ENCODE peak calls at places on chromosomes 12 and 14, in seven cellular contexts. One of them, this sample, is unnamed. For H3K36me3, the result is how much of the 10 kb centered on the place peaks cover.

GRCh38 chr12:19575307-19576243 is 136.3 kb downstream of the AEBP2 start:
- DNase-seq in mucosa of descending colon: no peak
- DNase-seq in body of pancreas: peak
- DNase-seq in lower lobe of right lung: peak
- DNase-seq in spleen: no peak
- DNase-seq in IMR-90: peak
- DNase-seq in GM06990: no peak
- DNase-seq in this sample: peak

GRCh38 chr12:47709277-47710048 is 3.6 kb upstream of the RPAP3 start:
- DNase-seq in mucosa of descending colon: no peak
- DNase-seq in body of pancreas: no peak
- DNase-seq in lower lobe of right lung: no peak
- DNase-seq in spleen: no peak
- DNase-seq in IMR-90: peak
- DNase-seq in GM06990: no peak
- DNase-seq in this sample: no peak

GRCh38 chr12:11795910-11796459 is 146.5 kb downstream of the ETV6 start:
- DNase-seq in mucosa of descending colon: no peak
- DNase-seq in body of pancreas: peak
- DNase-seq in lower lobe of right lung: no peak
- DNase-seq in spleen: no peak
- DNase-seq in IMR-90: peak
- DNase-seq in GM06990: no peak
- DNase-seq in this sample: peak

GRCh38 chr14:101849125-101849524 is 87.6 kb downstream of the PPP2R5C start:
- DNase-seq in mucosa of descending colon: no peak
- DNase-seq in body of pancreas: no peak
- DNase-seq in lower lobe of right lung: no peak
- DNase-seq in spleen: no peak
- DNase-seq in IMR-90: no peak
- DNase-seq in GM06990: no peak
- DNase-seq in this sample: no peak

GRCh38 chr14:103100281-103101121 is 6.0 kb downstream of the EXOC3L4 start:
- DNase-seq in mucosa of descending colon: no peak
- DNase-seq in body of pancreas: no peak
- DNase-seq in lower lobe of right lung: no peak
- DNase-seq in spleen: no peak
- DNase-seq in IMR-90: no peak
- DNase-seq in GM06990: peak
- DNase-seq in this sample: no peak

GRCh38 chr12:47964102-47964723 is 817 bp downstream of the TMEM106C start:
- DNase-seq in mucosa of descending colon: peak
- DNase-seq in body of pancreas: peak
- DNase-seq in lower lobe of right lung: no peak
- DNase-seq in spleen: peak
- DNase-seq in IMR-90: no peak
- DNase-seq in GM06990: no peak
- DNase-seq in this sample: no peak

GRCh38 chr12:10293570-10294227 is 14.0 kb upstream of the KLRD1 start:
- DNase-seq in mucosa of descending colon: no peak
- DNase-seq in body of pancreas: no peak
- DNase-seq in lower lobe of right lung: no peak
- DNase-seq in spleen: no peak
- DNase-seq in IMR-90: no peak
- DNase-seq in GM06990: peak
- DNase-seq in this sample: no peak

GRCh38 chr12:57451233-57451778 is 3.8 kb upstream of the INHBE start:
- DNase-seq in mucosa of descending colon: no peak
- DNase-seq in body of pancreas: peak
- DNase-seq in lower lobe of right lung: no peak
- DNase-seq in spleen: peak
- DNase-seq in IMR-90: peak
- DNase-seq in GM06990: no peak
- DNase-seq in this sample: no peak

GRCh38 chr14:22476005-22476751 is 112.8 kb downstream of the DAD1 start:
- DNase-seq in mucosa of descending colon: no peak
- DNase-seq in body of pancreas: no peak
- DNase-seq in lower lobe of right lung: no peak
- DNase-seq in spleen: no peak
- DNase-seq in IMR-90: no peak
- DNase-seq in GM06990: no peak
- DNase-seq in this sample: no peak

GRCh38 chr12:45034861-45035265 is 16.0 kb downstream of the DBX2 start:
- DNase-seq in mucosa of descending colon: no peak
- DNase-seq in body of pancreas: no peak
- DNase-seq in lower lobe of right lung: no peak
- DNase-seq in spleen: no peak
- DNase-seq in IMR-90: no peak
- DNase-seq in GM06990: no peak
- DNase-seq in this sample: no peak

GRCh38 chr12:42669471-42669997 is 80.0 kb upstream of the PRICKLE1 start:
- DNase-seq in mucosa of descending colon: no peak
- DNase-seq in body of pancreas: no peak
- DNase-seq in lower lobe of right lung: no peak
- DNase-seq in spleen: no peak
- DNase-seq in IMR-90: no peak
- DNase-seq in GM06990: no peak
- DNase-seq in this sample: no peak

GRCh38 chr12:71578694-71579258 is 84.9 kb downstream of the ZFC3H1 start:
- DNase-seq in mucosa of descending colon: no peak
- DNase-seq in body of pancreas: no peak
- DNase-seq in lower lobe of right lung: no peak
- DNase-seq in spleen: no peak
- DNase-seq in IMR-90: no peak
- DNase-seq in GM06990: no peak
- DNase-seq in this sample: no peak

GRCh38 chr14:31960039-31960438 is 117.1 kb upstream of the ARHGAP5 start:
- DNase-seq in mucosa of descending colon: no peak
- DNase-seq in body of pancreas: no peak
- DNase-seq in lower lobe of right lung: no peak
- DNase-seq in spleen: no peak
- DNase-seq in IMR-90: no peak
- DNase-seq in GM06990: no peak
- DNase-seq in this sample: no peak

GRCh38 chr14:24197066-24197465 is 1.8 kb upstream of the TM9SF1 start:
- DNase-seq in mucosa of descending colon: no peak
- DNase-seq in body of pancreas: no peak
- DNase-seq in lower lobe of right lung: no peak
- DNase-seq in spleen: no peak
- DNase-seq in IMR-90: no peak
- DNase-seq in GM06990: no peak
- DNase-seq in this sample: no peak

GRCh38 chr14:79057333-79057732 is 887.2 kb downstream of the NRXN3 start:
- DNase-seq in mucosa of descending colon: no peak
- DNase-seq in body of pancreas: no peak
- DNase-seq in lower lobe of right lung: no peak
- DNase-seq in spleen: no peak
- DNase-seq in IMR-90: peak
- DNase-seq in GM06990: no peak
- DNase-seq in this sample: no peak

GRCh38 chr12:34394211-34395055 is 372.1 kb downstream of the ALG10 start:
- DNase-seq in mucosa of descending colon: peak
- DNase-seq in body of pancreas: peak
- DNase-seq in lower lobe of right lung: peak
- DNase-seq in spleen: peak
- DNase-seq in IMR-90: no peak
- DNase-seq in GM06990: no peak
- DNase-seq in this sample: no peak

GRCh38 chr14:55302770-55303472 is 31.7 kb downstream of the FBXO34 start:
- DNase-seq in mucosa of descending colon: no peak
- DNase-seq in body of pancreas: no peak
- DNase-seq in lower lobe of right lung: no peak
- DNase-seq in spleen: no peak
- DNase-seq in IMR-90: no peak
- DNase-seq in GM06990: no peak
- DNase-seq in this sample: no peak

GRCh38 chr12:31897791-31898503 is 61.3 kb upstream of the RESF1 start:
- DNase-seq in mucosa of descending colon: no peak
- DNase-seq in body of pancreas: peak
- DNase-seq in lower lobe of right lung: peak
- DNase-seq in spleen: peak
- DNase-seq in IMR-90: no peak
- DNase-seq in GM06990: peak
- DNase-seq in this sample: no peak

GRCh38 chr14:75562048-75562447 is 16.4 kb upstream of the FLVCR2 start:
- DNase-seq in mucosa of descending colon: no peak
- DNase-seq in body of pancreas: no peak
- DNase-seq in lower lobe of right lung: no peak
- DNase-seq in spleen: no peak
- DNase-seq in IMR-90: no peak
- DNase-seq in GM06990: no peak
- DNase-seq in this sample: peak

GRCh38 chr14:90828642-90829487 is 12.6 kb upstream of the TTC7B start:
- DNase-seq in mucosa of descending colon: no peak
- DNase-seq in body of pancreas: no peak
- DNase-seq in lower lobe of right lung: peak
- DNase-seq in spleen: peak
- DNase-seq in IMR-90: no peak
- DNase-seq in GM06990: peak
- DNase-seq in this sample: no peak

GRCh38 chr12:76096079-76096651 is 11.7 kb upstream of the NAP1L1 start:
- DNase-seq in mucosa of descending colon: no peak
- DNase-seq in body of pancreas: no peak
- DNase-seq in lower lobe of right lung: no peak
- DNase-seq in spleen: no peak
- DNase-seq in IMR-90: no peak
- DNase-seq in GM06990: no peak
- DNase-seq in this sample: no peak

GRCh38 chr12:49559011-49559675 is 8.8 kb downstream of the MCRS1 start:
- DNase-seq in mucosa of descending colon: no peak
- DNase-seq in body of pancreas: no peak
- DNase-seq in lower lobe of right lung: no peak
- DNase-seq in spleen: peak
- DNase-seq in IMR-90: no peak
- DNase-seq in GM06990: no peak
- DNase-seq in this sample: no peak
- H3K36me3 ChIP-seq in mucosa of descending colon: under half
- H3K36me3 ChIP-seq in body of pancreas: under half
- H3K36me3 ChIP-seq in lower lobe of right lung: half or more
- H3K36me3 ChIP-seq in spleen: half or more
- H3K36me3 ChIP-seq in IMR-90: half or more
- H3K36me3 ChIP-seq in GM06990: under half
- H3K36me3 ChIP-seq in this sample: under half

GRCh38 chr14:21205678-21206581 is 50.1 kb upstream of the OR5AU1 start:
- DNase-seq in mucosa of descending colon: no peak
- DNase-seq in body of pancreas: no peak
- DNase-seq in lower lobe of right lung: no peak
- DNase-seq in spleen: no peak
- DNase-seq in IMR-90: no peak
- DNase-seq in GM06990: no peak
- DNase-seq in this sample: no peak
- H3K36me3 ChIP-seq in mucosa of descending colon: under half
- H3K36me3 ChIP-seq in body of pancreas: under half
- H3K36me3 ChIP-seq in lower lobe of right lung: under half
- H3K36me3 ChIP-seq in spleen: half or more
- H3K36me3 ChIP-seq in IMR-90: under half
- H3K36me3 ChIP-seq in GM06990: under half
- H3K36me3 ChIP-seq in this sample: under half

DNA sequence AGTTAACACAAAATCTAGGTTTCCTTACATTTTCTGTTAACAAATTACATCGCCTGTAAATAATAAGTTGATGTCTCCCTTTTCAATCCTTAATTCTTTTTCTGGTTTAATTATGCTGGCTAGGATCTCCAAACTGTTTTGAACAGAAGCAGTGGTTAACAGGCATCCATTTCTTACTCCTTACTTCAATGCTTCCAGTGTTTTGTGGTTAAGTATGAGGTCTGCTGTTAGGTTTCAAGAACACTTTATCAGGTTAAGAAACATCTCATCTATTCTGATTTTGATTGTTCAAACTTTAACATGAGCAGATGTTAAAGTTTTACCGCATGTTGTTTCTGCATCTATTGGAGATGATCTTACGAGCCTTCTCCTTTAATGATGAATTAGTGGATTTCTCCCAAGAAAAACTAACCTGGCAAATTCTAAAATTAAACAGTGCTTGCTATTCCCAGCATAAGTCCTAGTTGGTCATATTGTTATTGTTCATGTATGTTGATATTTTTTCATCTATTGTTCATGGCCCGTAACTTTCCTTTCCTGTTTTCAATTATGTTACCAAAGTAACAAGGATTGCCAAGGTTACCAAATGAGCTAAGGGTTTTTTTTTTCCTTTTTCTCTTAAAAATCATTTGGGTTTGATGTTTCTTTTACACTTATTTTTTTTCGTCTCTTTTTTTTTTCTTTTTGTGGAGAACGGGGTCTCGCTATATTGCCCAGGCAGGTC is 33.4 kb downstream of the POLE start:
- DNase-seq in mucosa of descending colon: no peak
- DNase-seq in body of pancreas: no peak
- DNase-seq in lower lobe of right lung: no peak
- DNase-seq in spleen: no peak
- DNase-seq in IMR-90: no peak
- DNase-seq in GM06990: no peak
- DNase-seq in this sample: no peak
- H3K36me3 ChIP-seq in mucosa of descending colon: under half
- H3K36me3 ChIP-seq in body of pancreas: under half
- H3K36me3 ChIP-seq in lower lobe of right lung: half or more
- H3K36me3 ChIP-seq in spleen: half or more
- H3K36me3 ChIP-seq in IMR-90: under half
- H3K36me3 ChIP-seq in GM06990: under half
- H3K36me3 ChIP-seq in this sample: under half

GRCh38 chr12:98579835-98580234 is 13.7 kb upstream of the SLC25A3 start:
- DNase-seq in mucosa of descending colon: no peak
- DNase-seq in body of pancreas: no peak
- DNase-seq in lower lobe of right lung: no peak
- DNase-seq in spleen: no peak
- DNase-seq in IMR-90: no peak
- DNase-seq in GM06990: no peak
- DNase-seq in this sample: no peak

GRCh38 chr12:98580695-98581094 is 12.8 kb upstream of the SLC25A3 start:
- DNase-seq in mucosa of descending colon: no peak
- DNase-seq in body of pancreas: no peak
- DNase-seq in lower lobe of right lung: no peak
- DNase-seq in spleen: no peak
- DNase-seq in IMR-90: no peak
- DNase-seq in GM06990: no peak
- DNase-seq in this sample: no peak

GRCh38 chr12:98579347-98579746 is 14.1 kb upstream of the SLC25A3 start:
- DNase-seq in mucosa of descending colon: no peak
- DNase-seq in body of pancreas: no peak
- DNase-seq in lower lobe of right lung: no peak
- DNase-seq in spleen: no peak
- DNase-seq in IMR-90: no peak
- DNase-seq in GM06990: no peak
- DNase-seq in this sample: no peak

GRCh38 chr12:98578821-98579220 is 14.7 kb upstream of the SLC25A3 start:
- DNase-seq in mucosa of descending colon: no peak
- DNase-seq in body of pancreas: no peak
- DNase-seq in lower lobe of right lung: no peak
- DNase-seq in spleen: no peak
- DNase-seq in IMR-90: peak
- DNase-seq in GM06990: no peak
- DNase-seq in this sample: no peak

DNA sequence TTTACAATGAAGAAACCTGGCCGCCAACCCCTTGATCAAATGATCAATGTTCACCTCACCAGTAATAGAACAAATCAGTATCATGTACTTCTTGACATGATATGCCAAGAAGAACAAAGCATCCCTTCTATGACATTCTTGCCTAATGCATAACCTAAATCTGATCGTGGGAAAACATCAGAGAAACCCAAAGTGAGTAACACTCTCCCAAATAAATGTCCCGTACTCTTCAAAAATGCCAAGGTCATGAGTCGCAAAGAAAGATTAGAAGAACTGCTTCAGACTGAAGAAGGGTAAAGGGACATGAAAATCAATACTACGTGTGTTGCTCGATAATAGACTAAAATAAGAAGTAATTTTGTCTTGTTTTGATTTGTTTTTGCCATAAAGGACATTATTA is 11.4 kb upstream of the SLC25A3 start:
- DNase-seq in mucosa of descending colon: no peak
- DNase-seq in body of pancreas: no peak
- DNase-seq in lower lobe of right lung: no peak
- DNase-seq in spleen: no peak
- DNase-seq in IMR-90: peak
- DNase-seq in GM06990: no peak
- DNase-seq in this sample: no peak
- H3K36me3 ChIP-seq in mucosa of descending colon: under half
- H3K36me3 ChIP-seq in body of pancreas: under half
- H3K36me3 ChIP-seq in lower lobe of right lung: under half
- H3K36me3 ChIP-seq in spleen: under half
- H3K36me3 ChIP-seq in IMR-90: under half
- H3K36me3 ChIP-seq in GM06990: under half
- H3K36me3 ChIP-seq in this sample: under half